ENCODE peak calls at places on chromosomes 13 and 19, in nine cellular contexts. K, P, T, X, H, M, S, O and V are unnamed samples.

GRCh38 chr19:17719730-17720486 is 628 bp downstream of the MAP1S start:
- DNase-seq in K (no peak), P (no peak), T (no peak), M (no peak), H (no peak), X (peak; percentile 15), O (no peak), S (peak; percentile 36), V (peak; percentile 79)

GRCh38 chr19:34490141-34490766 is 8.7 kb downstream of the WTIP start:
- DNase-seq in H (no peak), X (no peak), T (no peak), O (no peak), S (no peak), P (no peak), M (no peak), K (no peak), V (no peak)

GRCh38 chr19:46218160-46218559 is 11.4 kb upstream of the IGFL1 start:
- DNase-seq in K (no peak), T (no peak), X (no peak), O (no peak), P (no peak), M (no peak), S (no peak), H (no peak), V (no peak)

GRCh38 chr19:19434483-19435045 is 29.1 kb downstream of the GATAD2A start:
- DNase-seq in O (peak; percentile 80), H (no peak), T (no peak), P (no peak), K (peak; percentile 7), M (no peak), S (no peak), X (no peak), V (no peak)

GRCh38 chr13:68264692-68265091 is 1034.6 kb upstream of the PCDH9 start:
- DNase-seq in S (no peak), T (no peak), P (no peak), O (no peak), X (no peak), K (no peak), H (no peak), M (no peak), V (no peak)

GRCh38 chr19:39136225-39136940 is 10.8 kb downstream of the PAK4 start:
- DNase-seq in S (no peak), K (no peak), H (no peak), O (no peak), P (no peak), X (no peak), T (no peak), M (no peak), V (peak; percentile 14)

GRCh38 chr19:56567274-56568120 is at the start of gene ZNF470:
- DNase-seq in X (peak; percentile 81), P (peak; percentile 87), O (peak; percentile 97), K (peak; percentile 90), M (peak; percentile 73), H (peak; percentile 98), S (peak; percentile 94), T (peak; percentile 90), V (peak; percentile 95)

GRCh38 chr13:104006625-104007061 is 940.4 kb upstream of the SLC10A2 start:
- DNase-seq in S (no peak), O (no peak), X (no peak), M (no peak), K (no peak), T (no peak), P (no peak), H (no peak), V (peak; percentile 31)

GRCh38 chr13:34469212-34469983 is 472.7 kb upstream of the NBEA start:
- DNase-seq in O (no peak), M (no peak), X (no peak), T (no peak), H (no peak), S (no peak), K (no peak), P (no peak), V (peak; percentile 38)

GRCh38 chr13:47230155-47230554 is 333.3 kb upstream of the HTR2A start:
- DNase-seq in O (no peak), H (no peak), K (no peak), T (no peak), S (no peak), P (no peak), M (no peak), X (no peak), V (no peak)

GRCh38 chr13:40787062-40787461 is 2.3 kb upstream of the SLC25A15 start:
- DNase-seq in K (no peak), O (no peak), S (no peak), M (no peak), H (no peak), T (no peak), P (no peak), X (no peak), V (no peak)

GRCh38 chr19:47633996-47634395 is 25.1 kb downstream of the BICRA start:
- DNase-seq in X (no peak), O (no peak), T (no peak), H (no peak), P (no peak), M (no peak), S (no peak), K (no peak), V (no peak)

GRCh38 chr13:106156468-106156867 is 379.0 kb downstream of the EFNB2 start:
- DNase-seq in M (no peak), K (no peak), X (no peak), P (no peak), S (no peak), H (no peak), O (no peak), T (peak; percentile 90), V (no peak)

GRCh38 chr13:32262619-32263018 is 52.5 kb downstream of the ZAR1L start:
- DNase-seq in K (no peak), M (no peak), T (no peak), S (no peak), P (no peak), H (no peak), O (no peak), X (no peak), V (no peak)